ENCODE peak calls at places on chromosomes 6 and 20, in seven cellular contexts. A, L, U, I, M, N and J are unnamed samples.
A peak's percentile ranks its signal among the peaks of the same experiment; 100 is the strongest.

GRCh38 chr20:10714236-10714975 is 40.6 kb upstream of the JAG1 start:
- DNase-seq in L (no peak), M (no peak), U (peak; percentile 47), A (no peak), N (no peak), I (no peak), J (no peak)

GRCh38 chr20:64023278-64024140 is 12.5 kb upstream of the C20orf204 start:
- DNase-seq in M (no peak), U (no peak), I (no peak), L (no peak), A (no peak), N (no peak), J (no peak)

GRCh38 chr6:128491643-128492206 is 28.7 kb downstream of the PTPRK start:
- DNase-seq in L (no peak), M (no peak), I (no peak), A (no peak), U (peak; percentile 84), N (peak; percentile 92), J (peak; percentile 60)

GRCh38 chr6:23244300-23244699 is 674.9 kb downstream of the HDGFL1 start:
- DNase-seq in L (no peak), A (no peak), N (peak; percentile 2), U (peak; percentile 79), I (no peak), M (no peak), J (peak; percentile 91)

GRCh38 chr6:36626636-36627035 is 32.5 kb downstream of the SRSF3 start:
- DNase-seq in N (peak; percentile 59), A (no peak), I (no peak), L (no peak), U (no peak), M (no peak), J (no peak)

GRCh38 chr6:34466242-34467185 is 638 bp downstream of the PACSIN1 start:
- DNase-seq in I (no peak), U (no peak), A (no peak), L (no peak), M (no peak), N (no peak), J (no peak)

GRCh38 chr6:106477158-106477557 is 116.6 kb downstream of the CRYBG1 start:
- DNase-seq in A (no peak), M (no peak), N (no peak), I (no peak), L (no peak), U (peak; percentile 35), J (no peak)

GRCh38 chr6:70709826-70710225 is 42.1 kb downstream of the SMAP1 start:
- DNase-seq in U (peak; percentile 78), N (peak; percentile 74), I (no peak), L (no peak), A (no peak), M (no peak), J (peak; percentile 88)

GRCh38 chr6:74598473-74599393 is 607.1 kb downstream of the COL12A1 start:
- DNase-seq in M (no peak), U (peak; percentile 58), L (no peak), A (no peak), N (no peak), I (no peak), J (peak; percentile 39)

GRCh38 chr20:40160151-40160550 is 528.9 kb downstream of the MAFB start:
- DNase-seq in N (peak; percentile 72), M (peak; percentile 45), A (no peak), L (no peak), U (no peak), I (peak; percentile 36), J (peak; percentile 42)

GRCh38 chr6:168307011-168307694 is 12.4 kb downstream of the DACT2 start:
- DNase-seq in U (no peak), L (no peak), A (no peak), M (no peak), I (no peak), N (no peak), J (no peak)

GRCh38 chr6:127119361-127120108 is 1.1 kb downstream of the RSPO3 start:
- DNase-seq in A (no peak), L (peak; percentile 4), M (no peak), U (no peak), I (no peak), N (no peak), J (no peak)

GRCh38 chr20:53899351-53900167 is 170.8 kb downstream of the BCAS1 start:
- DNase-seq in M (no peak), U (peak; percentile 91), N (peak; percentile 53), L (peak; percentile 52), I (no peak), A (peak; percentile 34), J (peak; percentile 62)

GRCh38 chr20:63536997-63537524 is at the start of gene PTK6:
- DNase-seq in U (no peak), I (no peak), N (no peak), M (no peak), A (no peak), L (peak; percentile 41), J (no peak)

GRCh38 chr6:121158438-121158837 is 175.8 kb downstream of the TBC1D32 start:
- DNase-seq in U (no peak), M (no peak), A (no peak), L (no peak), I (no peak), N (peak; percentile 4), J (no peak)

GRCh38 chr6:141552031-141552430 is 580.7 kb upstream of the GJE1 start:
- DNase-seq in A (no peak), M (no peak), I (no peak), U (no peak), N (no peak), L (no peak), J (peak; percentile 36)

GRCh38 chr6:144013486-144013909 is 5.4 kb upstream of the PLAGL1 start:
- DNase-seq in M (peak; percentile 75), N (peak; percentile 88), A (peak; percentile 44), U (peak; percentile 41), L (peak; percentile 45), I (no peak), J (peak; percentile 67)

GRCh38 chr6:108993876-108994275 is 100.8 kb downstream of the SESN1 start:
- DNase-seq in N (no peak), A (no peak), U (no peak), M (no peak), L (no peak), I (no peak), J (no peak)

GRCh38 chr6:166258854-166259276 is 49.3 kb downstream of the PRR18 start:
- DNase-seq in M (no peak), U (no peak), I (no peak), A (peak; percentile 26), N (no peak), L (no peak), J (no peak)

GRCh38 chr6:21128601-21129000 is 464.9 kb upstream of the SOX4 start:
- DNase-seq in I (no peak), N (no peak), A (no peak), U (no peak), M (no peak), L (no peak), J (no peak)

GRCh38 chr6:26552640-26553189 is 14.5 kb downstream of the HMGN4 start:
- DNase-seq in M (no peak), A (no peak), I (no peak), U (no peak), L (no peak), N (no peak), J (no peak)

GRCh38 chr6:64280569-64280968 is 645.0 kb downstream of the PHF3 start:
- DNase-seq in L (no peak), N (peak; percentile 72), M (peak; percentile 14), I (no peak), U (no peak), A (no peak), J (peak; percentile 36)

GRCh38 chr20:3250091-3250504 is 11.1 kb upstream of the SLC4A11 start:
- DNase-seq in N (no peak), A (no peak), U (no peak), M (peak; percentile 21), L (no peak), I (no peak), J (no peak)

GRCh38 chr20:53165452-53165851 is 193.3 kb downstream of the TSHZ2 start:
- DNase-seq in L (no peak), N (no peak), I (no peak), A (no peak), M (no peak), U (no peak), J (no peak)

GRCh38 chr6:134123666-134124208 is 71.3 kb upstream of the SLC2A12 start:
- DNase-seq in M (peak; percentile 75), L (no peak), A (no peak), U (peak; percentile 58), N (peak; percentile 92), I (no peak), J (peak; percentile 84)

GRCh38 chr6:38871745-38872568 is 156.8 kb downstream of the DNAH8 start:
- DNase-seq in U (peak; percentile 13), N (peak; percentile 67), L (peak; percentile 43), I (peak; percentile 39), A (peak; percentile 30), M (peak; percentile 19), J (peak; percentile 49)

GRCh38 chr6:110323004-110323657 is 35.0 kb downstream of the METTL24 start:
- DNase-seq in A (no peak), L (no peak), I (no peak), M (no peak), U (no peak), N (no peak), J (no peak)